ENCODE peak calls at places on chromosomes 4 and X, in eight cellular contexts. One of them, this sample, is unnamed.

GRCh38 chr4:76698141-76698540 is 199.8 kb downstream of the SOWAHB start:
- DNase-seq in tibial nerve: no peak
- DNase-seq in stomach: no peak
- DNase-seq in suprapubic skin: no peak
- DNase-seq in HepG2: no peak
- DNase-seq in A549: no peak
- DNase-seq in transverse colon: no peak
- DNase-seq in SK-N-SH: no peak
- DNase-seq in this sample: no peak

GRCh38 chr4:169059294-169060201 is 49.5 kb upstream of the CBR4 start:
- DNase-seq in tibial nerve: no peak
- DNase-seq in stomach: no peak
- DNase-seq in suprapubic skin: peak
- DNase-seq in HepG2: no peak
- DNase-seq in A549: no peak
- DNase-seq in transverse colon: no peak
- DNase-seq in SK-N-SH: no peak
- DNase-seq in this sample: no peak

GRCh38 chr4:137299281-137299680 is 233.0 kb downstream of the PCDH18 start:
- DNase-seq in tibial nerve: no peak
- DNase-seq in stomach: no peak
- DNase-seq in suprapubic skin: no peak
- DNase-seq in HepG2: no peak
- DNase-seq in A549: no peak
- DNase-seq in transverse colon: no peak
- DNase-seq in SK-N-SH: no peak
- DNase-seq in this sample: no peak

GRCh38 chr4:115711575-115711974 is 598.2 kb upstream of the NDST4 start:
- DNase-seq in tibial nerve: no peak
- DNase-seq in stomach: no peak
- DNase-seq in suprapubic skin: no peak
- DNase-seq in HepG2: no peak
- DNase-seq in A549: no peak
- DNase-seq in transverse colon: no peak
- DNase-seq in SK-N-SH: no peak
- DNase-seq in this sample: no peak

GRCh38 chr4:152255437-152255836 is 280.5 kb downstream of the FBXW7 start:
- DNase-seq in tibial nerve: no peak
- DNase-seq in stomach: no peak
- DNase-seq in suprapubic skin: no peak
- DNase-seq in HepG2: no peak
- DNase-seq in A549: no peak
- DNase-seq in transverse colon: no peak
- DNase-seq in SK-N-SH: no peak
- DNase-seq in this sample: no peak

GRCh38 chrX:136214551-136214950 is 36.6 kb downstream of the MAP7D3 start:
- DNase-seq in tibial nerve: no peak
- DNase-seq in stomach: no peak
- DNase-seq in suprapubic skin: peak
- DNase-seq in HepG2: peak
- DNase-seq in A549: no peak
- DNase-seq in transverse colon: no peak
- DNase-seq in SK-N-SH: no peak
- DNase-seq in this sample: no peak

GRCh38 chr4:104615926-104616325 is 121.2 kb upstream of the CXXC4 start:
- DNase-seq in tibial nerve: no peak
- DNase-seq in stomach: no peak
- DNase-seq in suprapubic skin: no peak
- DNase-seq in HepG2: no peak
- DNase-seq in A549: no peak
- DNase-seq in transverse colon: no peak
- DNase-seq in SK-N-SH: no peak
- DNase-seq in this sample: no peak

GRCh38 chr4:109406337-109406931 is 27.2 kb upstream of the SEC24B start:
- DNase-seq in tibial nerve: no peak
- DNase-seq in stomach: no peak
- DNase-seq in suprapubic skin: no peak
- DNase-seq in HepG2: peak
- DNase-seq in A549: peak
- DNase-seq in transverse colon: no peak
- DNase-seq in SK-N-SH: peak
- DNase-seq in this sample: no peak

GRCh38 chrX:154487518-154488290 is 1.3 kb upstream of the UBL4A start:
- DNase-seq in tibial nerve: no peak
- DNase-seq in stomach: no peak
- DNase-seq in suprapubic skin: peak
- DNase-seq in HepG2: no peak
- DNase-seq in A549: no peak
- DNase-seq in transverse colon: no peak
- DNase-seq in SK-N-SH: no peak
- DNase-seq in this sample: peak

GRCh38 chr4:120771907-120772306 is 150.6 kb downstream of the PRDM5 start:
- DNase-seq in tibial nerve: no peak
- DNase-seq in stomach: no peak
- DNase-seq in suprapubic skin: no peak
- DNase-seq in HepG2: peak
- DNase-seq in A549: no peak
- DNase-seq in transverse colon: no peak
- DNase-seq in SK-N-SH: no peak
- DNase-seq in this sample: no peak

GRCh38 chr4:139528377-139529005 is 27.5 kb downstream of the SETD7 start:
- DNase-seq in tibial nerve: peak
- DNase-seq in stomach: peak
- DNase-seq in suprapubic skin: no peak
- DNase-seq in HepG2: no peak
- DNase-seq in A549: no peak
- DNase-seq in transverse colon: peak
- DNase-seq in SK-N-SH: no peak
- DNase-seq in this sample: peak

GRCh38 chr4:113064244-113064643 is 14.8 kb downstream of the ANK2 start:
- DNase-seq in tibial nerve: no peak
- DNase-seq in stomach: no peak
- DNase-seq in suprapubic skin: no peak
- DNase-seq in HepG2: peak
- DNase-seq in A549: no peak
- DNase-seq in transverse colon: no peak
- DNase-seq in SK-N-SH: no peak
- DNase-seq in this sample: no peak

DNA sequence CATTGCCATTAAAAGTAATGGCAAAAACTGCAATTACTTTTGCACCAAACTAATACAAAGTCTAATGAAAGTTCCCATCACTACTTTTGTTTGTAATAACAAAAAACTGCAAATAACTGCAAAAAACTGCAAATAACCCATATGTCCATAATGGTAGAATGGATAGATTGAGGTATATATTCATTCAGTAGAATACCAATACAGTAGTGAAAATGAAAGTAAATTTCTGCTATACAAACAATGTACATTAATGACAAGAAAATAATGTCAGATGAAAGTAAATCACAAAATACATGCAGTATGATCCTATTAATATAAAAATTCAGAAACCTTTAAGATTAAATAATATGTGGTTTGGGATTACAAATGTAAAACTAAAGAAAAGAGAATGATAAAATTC is 41.3 kb upstream of the CEP135 start:
- DNase-seq in tibial nerve: no peak
- DNase-seq in stomach: no peak
- DNase-seq in suprapubic skin: no peak
- DNase-seq in HepG2: no peak
- DNase-seq in A549: no peak
- DNase-seq in transverse colon: no peak
- DNase-seq in SK-N-SH: no peak
- DNase-seq in this sample: no peak
- TF ChIP-seq EP300 in tibial nerve: no peak
- TF ChIP-seq EP300 in stomach: no peak
- TF ChIP-seq EP300 in suprapubic skin: no peak
- TF ChIP-seq EP300 in HepG2: no peak
- TF ChIP-seq EP300 in A549: no peak
- TF ChIP-seq EP300 in transverse colon: no peak
- TF ChIP-seq EP300 in SK-N-SH: no peak
- TF ChIP-seq EP300 in this sample: no peak

GRCh38 chr4:101251261-101251660 is 96.1 kb downstream of the PPP3CA start:
- DNase-seq in tibial nerve: no peak
- DNase-seq in stomach: no peak
- DNase-seq in suprapubic skin: no peak
- DNase-seq in HepG2: no peak
- DNase-seq in A549: no peak
- DNase-seq in transverse colon: no peak
- DNase-seq in SK-N-SH: no peak
- DNase-seq in this sample: no peak

GRCh38 chr4:101256222-101256621 is 91.1 kb downstream of the PPP3CA start:
- DNase-seq in tibial nerve: no peak
- DNase-seq in stomach: peak
- DNase-seq in suprapubic skin: no peak
- DNase-seq in HepG2: peak
- DNase-seq in A549: no peak
- DNase-seq in transverse colon: no peak
- DNase-seq in SK-N-SH: no peak
- DNase-seq in this sample: no peak

GRCh38 chr4:101254776-101255175 is 92.5 kb downstream of the PPP3CA start:
- DNase-seq in tibial nerve: no peak
- DNase-seq in stomach: no peak
- DNase-seq in suprapubic skin: no peak
- DNase-seq in HepG2: no peak
- DNase-seq in A549: no peak
- DNase-seq in transverse colon: no peak
- DNase-seq in SK-N-SH: no peak
- DNase-seq in this sample: no peak

GRCh38 chr4:101252721-101253120 is 94.6 kb downstream of the PPP3CA start:
- DNase-seq in tibial nerve: no peak
- DNase-seq in stomach: no peak
- DNase-seq in suprapubic skin: no peak
- DNase-seq in HepG2: no peak
- DNase-seq in A549: no peak
- DNase-seq in transverse colon: no peak
- DNase-seq in SK-N-SH: no peak
- DNase-seq in this sample: no peak
- TF ChIP-seq EP300 in tibial nerve: no peak
- TF ChIP-seq EP300 in stomach: no peak
- TF ChIP-seq EP300 in suprapubic skin: no peak
- TF ChIP-seq EP300 in HepG2: no peak
- TF ChIP-seq EP300 in A549: no peak
- TF ChIP-seq EP300 in transverse colon: no peak
- TF ChIP-seq EP300 in SK-N-SH: no peak
- TF ChIP-seq EP300 in this sample: no peak

DNA sequence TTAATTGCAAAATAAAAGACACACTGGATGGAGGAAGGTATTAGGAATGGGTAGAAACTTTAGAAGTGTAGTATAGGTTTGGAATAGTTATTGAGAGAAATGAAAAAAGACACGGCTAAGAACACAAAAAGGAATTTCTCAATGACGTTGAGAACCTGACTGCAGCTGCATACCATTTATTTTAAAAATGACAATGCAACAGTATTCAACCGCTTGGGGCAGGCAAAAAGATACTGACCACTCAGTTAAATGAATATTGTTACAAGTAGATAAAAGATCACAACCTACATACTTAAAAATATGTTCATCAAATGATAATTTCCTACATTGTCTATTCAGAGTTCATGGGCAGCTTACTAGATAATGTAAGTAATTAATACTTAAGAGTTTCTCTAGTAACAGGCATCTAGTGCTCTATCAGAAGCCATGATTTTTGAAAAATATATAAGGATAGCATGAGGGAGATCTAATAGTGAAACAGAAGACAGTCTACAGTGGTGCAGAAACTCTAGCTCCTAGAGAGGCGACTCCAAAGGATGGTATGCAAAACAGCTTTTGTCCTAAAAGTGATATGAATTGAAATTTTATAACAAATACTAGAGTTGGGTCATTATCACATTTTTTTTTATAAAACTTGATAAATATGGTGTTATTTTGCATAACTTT is 216.2 kb upstream of the VEGFC start:
- DNase-seq in tibial nerve: no peak
- DNase-seq in stomach: no peak
- DNase-seq in suprapubic skin: no peak
- DNase-seq in HepG2: no peak
- DNase-seq in A549: no peak
- DNase-seq in transverse colon: no peak
- DNase-seq in SK-N-SH: no peak
- DNase-seq in this sample: no peak
- TF ChIP-seq EP300 in tibial nerve: no peak
- TF ChIP-seq EP300 in stomach: no peak
- TF ChIP-seq EP300 in suprapubic skin: no peak
- TF ChIP-seq EP300 in HepG2: no peak
- TF ChIP-seq EP300 in A549: no peak
- TF ChIP-seq EP300 in transverse colon: no peak
- TF ChIP-seq EP300 in SK-N-SH: no peak
- TF ChIP-seq EP300 in this sample: no peak

GRCh38 chr4:82868572-82868971 is 22.4 kb downstream of the SEC31A start:
- DNase-seq in tibial nerve: no peak
- DNase-seq in stomach: no peak
- DNase-seq in suprapubic skin: no peak
- DNase-seq in HepG2: no peak
- DNase-seq in A549: no peak
- DNase-seq in transverse colon: no peak
- DNase-seq in SK-N-SH: no peak
- DNase-seq in this sample: no peak

GRCh38 chr4:82865592-82865991 is 25.4 kb downstream of the SEC31A start:
- DNase-seq in tibial nerve: no peak
- DNase-seq in stomach: no peak
- DNase-seq in suprapubic skin: no peak
- DNase-seq in HepG2: peak
- DNase-seq in A549: no peak
- DNase-seq in transverse colon: no peak
- DNase-seq in SK-N-SH: no peak
- DNase-seq in this sample: no peak

GRCh38 chr4:82861529-82861928 is 29.4 kb downstream of the SEC31A start:
- DNase-seq in tibial nerve: no peak
- DNase-seq in stomach: no peak
- DNase-seq in suprapubic skin: no peak
- DNase-seq in HepG2: no peak
- DNase-seq in A549: no peak
- DNase-seq in transverse colon: no peak
- DNase-seq in SK-N-SH: no peak
- DNase-seq in this sample: no peak

GRCh38 chr4:82866706-82867385 is 24.1 kb downstream of the SEC31A start:
- DNase-seq in tibial nerve: no peak
- DNase-seq in stomach: no peak
- DNase-seq in suprapubic skin: no peak
- DNase-seq in HepG2: no peak
- DNase-seq in A549: no peak
- DNase-seq in transverse colon: no peak
- DNase-seq in SK-N-SH: no peak
- DNase-seq in this sample: no peak

DNA sequence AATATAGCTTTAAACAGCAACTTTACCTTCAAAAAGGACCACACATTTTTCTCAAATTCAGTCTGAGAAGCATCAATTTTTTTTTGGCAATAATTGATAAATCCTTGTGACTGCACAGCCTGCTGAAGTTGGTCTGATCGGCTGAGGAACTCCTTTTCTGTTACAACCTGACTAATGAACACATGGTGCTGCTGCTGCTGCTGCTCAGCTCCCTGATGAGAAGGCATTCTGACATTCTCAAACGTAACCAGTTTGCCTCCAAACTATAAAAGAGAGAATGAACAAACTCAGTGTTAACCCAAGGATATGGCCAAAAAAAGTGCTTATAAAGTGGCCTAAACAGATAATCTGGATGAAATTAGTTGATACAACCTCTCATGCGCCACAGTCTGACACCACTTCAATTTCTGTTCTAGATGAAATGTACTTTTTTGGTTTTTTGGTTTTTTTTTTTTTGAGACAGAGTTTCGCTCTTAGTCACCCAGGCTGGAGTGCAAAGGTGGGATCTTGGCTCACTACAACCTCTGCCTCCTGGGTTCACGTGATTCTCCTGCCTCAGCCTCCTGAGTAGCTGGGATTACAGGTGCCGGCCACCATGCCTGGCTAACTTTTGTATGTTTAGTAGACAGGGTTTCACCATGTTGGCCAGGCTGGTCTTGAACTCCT is 26.5 kb downstream of the SEC31A start:
- DNase-seq in tibial nerve: no peak
- DNase-seq in stomach: no peak
- DNase-seq in suprapubic skin: no peak
- DNase-seq in HepG2: no peak
- DNase-seq in A549: no peak
- DNase-seq in transverse colon: no peak
- DNase-seq in SK-N-SH: no peak
- DNase-seq in this sample: no peak
- TF ChIP-seq EP300 in tibial nerve: no peak
- TF ChIP-seq EP300 in stomach: no peak
- TF ChIP-seq EP300 in suprapubic skin: no peak
- TF ChIP-seq EP300 in HepG2: no peak
- TF ChIP-seq EP300 in A549: no peak
- TF ChIP-seq EP300 in transverse colon: no peak
- TF ChIP-seq EP300 in SK-N-SH: no peak
- TF ChIP-seq EP300 in this sample: no peak